ENCODE peak calls at places on chromosomes 12 and 14, in seven cellular contexts. O is PC-3, C is GM23338, Y is hepatocyte, D is MM.1S, E is OCI-LY7, J is HCT116. L is an unnamed sample.

GRCh38 chr12:55703288-55703687 is 4.4 kb downstream of the ITGA7 start:
- DNase-seq in O (no peak), C (no peak), Y (no peak), D (no peak), E (no peak), J (no peak), L (no peak)

GRCh38 chr14:59018460-59018859 is 170.0 kb upstream of the DAAM1 start:
- DNase-seq in O (no peak), C (peak), Y (no peak), D (no peak), E (no peak), J (no peak), L (no peak)

GRCh38 chr14:102588821-102589220 is 3.6 kb upstream of the RCOR1 start:
- DNase-seq in O (no peak), C (no peak), Y (no peak), D (no peak), E (no peak), J (no peak), L (no peak)

GRCh38 chr12:108571604-108572165 is 9.3 kb downstream of the ISCU start:
- DNase-seq in O (no peak), C (no peak), Y (no peak), D (no peak), E (no peak), J (no peak), L (no peak)

GRCh38 chr14:52596861-52597260 is 44.2 kb downstream of the GPR137C start:
- DNase-seq in O (peak), C (no peak), Y (no peak), D (no peak), E (no peak), J (no peak), L (no peak)

GRCh38 chr12:83016226-83016835 is 329.6 kb downstream of the TMTC2 start:
- DNase-seq in O (peak), C (no peak), Y (peak), D (no peak), E (no peak), J (peak), L (no peak)

GRCh38 chr12:47080725-47081502 is 1.2 kb upstream of the AMIGO2 start:
- DNase-seq in O (peak), C (peak), Y (peak), D (no peak), E (no peak), J (no peak), L (peak)

GRCh38 chr12:130121246-130122005 is 40.8 kb upstream of the FZD10 start:
- DNase-seq in O (no peak), C (no peak), Y (no peak), D (no peak), E (no peak), J (no peak), L (no peak)

GRCh38 chr12:57161491-57161890 is 14.1 kb upstream of the LRP1-AS start:
- DNase-seq in O (no peak), C (no peak), Y (no peak), D (no peak), E (no peak), J (no peak), L (no peak)

GRCh38 chr12:25320123-25321006 is 69.6 kb upstream of the KRAS start:
- DNase-seq in O (no peak), C (no peak), Y (peak), D (no peak), E (peak), J (no peak), L (no peak)

GRCh38 chr14:53460544-53460943 is 307.4 kb upstream of the DDHD1 start:
- DNase-seq in O (no peak), C (no peak), Y (no peak), D (no peak), E (no peak), J (no peak), L (no peak)

GRCh38 chr14:92949496-92950192 is 26.7 kb downstream of the CHGA start:
- DNase-seq in O (no peak), C (no peak), Y (no peak), D (no peak), E (no peak), J (no peak), L (no peak)

GRCh38 chr14:39233680-39234326 is at the start of gene MIA2:
- DNase-seq in O (no peak), C (no peak), Y (no peak), D (no peak), E (no peak), J (no peak), L (no peak)

GRCh38 chr12:106139422-106140141 is 828 bp upstream of the NUAK1 start:
- DNase-seq in O (peak), C (peak), Y (peak), D (peak), E (no peak), J (peak), L (peak)

GRCh38 chr12:19546027-19546426 is 106.7 kb downstream of the AEBP2 start:
- DNase-seq in O (no peak), C (no peak), Y (no peak), D (no peak), E (no peak), J (no peak), L (no peak)
- H3K27ac ChIP-seq in O (no peak), C (no peak), Y (no peak), D (no peak), E (no peak), J (no peak), L (no peak)

DNA sequence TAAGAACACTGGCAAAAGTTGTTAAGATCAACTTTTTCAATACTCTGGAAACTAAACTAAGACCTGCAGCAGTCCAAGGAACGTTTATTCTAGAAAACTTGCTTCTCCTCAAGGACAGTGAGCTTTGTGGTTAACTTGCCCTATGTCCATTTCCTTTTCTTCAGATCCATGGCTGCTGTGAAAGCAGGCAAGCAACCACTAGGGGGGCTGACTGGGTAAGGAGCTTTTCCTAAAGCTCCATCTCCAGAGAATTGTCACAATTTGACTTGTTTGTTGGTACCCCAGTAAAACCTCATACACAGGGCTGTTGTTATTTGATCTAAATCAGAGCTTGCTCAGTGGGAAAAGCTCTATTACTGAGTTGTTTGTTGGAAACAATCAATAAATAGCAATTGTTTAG is 10.1 kb upstream of the RPL10L start:
- DNase-seq in O (peak), C (peak), Y (peak), D (no peak), E (no peak), J (peak), L (peak)
- TF ChIP-seq CTCF in O (peak), C (peak), Y (peak), D (no peak), E (peak), J (peak), L (peak)

DNA sequence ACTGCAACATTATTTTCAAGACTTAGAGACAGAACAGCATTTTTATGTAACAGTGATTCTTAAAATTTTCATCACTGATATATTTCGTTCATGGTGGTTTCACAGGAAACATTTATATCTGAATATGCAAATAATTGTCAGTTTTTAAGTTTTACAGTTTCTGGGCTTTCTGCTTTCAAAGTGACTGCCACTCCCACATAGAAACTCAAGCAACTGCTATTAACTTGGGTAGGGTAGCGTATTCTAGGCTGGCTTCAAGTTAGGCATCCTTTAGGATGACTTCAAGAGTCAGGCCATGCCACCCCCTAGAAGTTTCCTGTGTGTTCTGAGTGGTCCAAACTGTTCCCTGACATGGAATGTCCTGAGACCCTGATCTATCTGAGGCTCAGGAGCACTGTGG is 123.6 kb upstream of the TSPAN8 start:
- DNase-seq in O (no peak), C (no peak), Y (no peak), D (no peak), E (no peak), J (no peak), L (no peak)
- TF ChIP-seq EZH2phosphoT487 in O (no peak), C (no peak), Y (no peak), D (no peak), E (no peak), J (no peak), L (no peak)

GRCh38 chr12:5050542-5050941 is 6.9 kb downstream of the KCNA5 start:
- DNase-seq in O (no peak), C (no peak), Y (no peak), D (no peak), E (no peak), J (no peak), L (no peak)

GRCh38 chr12:5043589-5044419 is at the start of gene KCNA5:
- DNase-seq in O (no peak), C (peak), Y (peak), D (no peak), E (no peak), J (no peak), L (peak)

GRCh38 chr12:5047729-5048128 is 4.0 kb downstream of the KCNA5 start:
- DNase-seq in O (no peak), C (no peak), Y (no peak), D (no peak), E (no peak), J (no peak), L (no peak)

GRCh38 chr12:5044420-5045295 is 979 bp downstream of the KCNA5 start:
- DNase-seq in O (no peak), C (peak), Y (no peak), D (no peak), E (no peak), J (no peak), L (no peak)

GRCh38 chr12:5047094-5047493 is 3.4 kb downstream of the KCNA5 start:
- DNase-seq in O (no peak), C (no peak), Y (no peak), D (no peak), E (no peak), J (no peak), L (peak)
- H3K27ac ChIP-seq in O (no peak), C (no peak), Y (no peak), D (no peak), E (no peak), J (no peak), L (peak)

GRCh38 chr12:60529723-60530122 is 933.9 kb downstream of the SLC16A7 start:
- DNase-seq in O (no peak), C (no peak), Y (no peak), D (no peak), E (no peak), J (no peak), L (no peak)

GRCh38 chr12:60539592-60539991 is 943.8 kb downstream of the SLC16A7 start:
- DNase-seq in O (no peak), C (no peak), Y (no peak), D (peak), E (no peak), J (no peak), L (no peak)

GRCh38 chr12:60535363-60535762 is 939.5 kb downstream of the SLC16A7 start:
- DNase-seq in O (no peak), C (no peak), Y (no peak), D (no peak), E (no peak), J (no peak), L (no peak)
- TF ChIP-seq CTCF in O (no peak), C (no peak), Y (no peak), D (no peak), E (no peak), J (no peak), L (no peak)

GRCh38 chr12:129096968-129097367 is 243.7 kb downstream of the GLT1D1 start:
- DNase-seq in O (no peak), C (no peak), Y (no peak), D (no peak), E (no peak), J (no peak), L (no peak)
- TF ChIP-seq EZH2phosphoT487 in O (no peak), C (no peak), Y (no peak), D (no peak), E (no peak), J (no peak), L (no peak)

GRCh38 chr12:8822298-8822697 is at the start of gene A2ML1:
- DNase-seq in O (peak), C (no peak), Y (no peak), D (no peak), E (no peak), J (no peak), L (no peak)

GRCh38 chr12:8819676-8819980 is 2.8 kb upstream of the A2ML1 start:
- DNase-seq in O (peak), C (peak), Y (no peak), D (no peak), E (no peak), J (no peak), L (no peak)

GRCh38 chr12:8828514-8829127 is 6.2 kb downstream of the A2ML1 start:
- DNase-seq in O (no peak), C (no peak), Y (no peak), D (no peak), E (no peak), J (no peak), L (no peak)

GRCh38 chr12:8827551-8828347 is 5.3 kb downstream of the A2ML1 start:
- DNase-seq in O (no peak), C (no peak), Y (no peak), D (no peak), E (no peak), J (no peak), L (no peak)

DNA sequence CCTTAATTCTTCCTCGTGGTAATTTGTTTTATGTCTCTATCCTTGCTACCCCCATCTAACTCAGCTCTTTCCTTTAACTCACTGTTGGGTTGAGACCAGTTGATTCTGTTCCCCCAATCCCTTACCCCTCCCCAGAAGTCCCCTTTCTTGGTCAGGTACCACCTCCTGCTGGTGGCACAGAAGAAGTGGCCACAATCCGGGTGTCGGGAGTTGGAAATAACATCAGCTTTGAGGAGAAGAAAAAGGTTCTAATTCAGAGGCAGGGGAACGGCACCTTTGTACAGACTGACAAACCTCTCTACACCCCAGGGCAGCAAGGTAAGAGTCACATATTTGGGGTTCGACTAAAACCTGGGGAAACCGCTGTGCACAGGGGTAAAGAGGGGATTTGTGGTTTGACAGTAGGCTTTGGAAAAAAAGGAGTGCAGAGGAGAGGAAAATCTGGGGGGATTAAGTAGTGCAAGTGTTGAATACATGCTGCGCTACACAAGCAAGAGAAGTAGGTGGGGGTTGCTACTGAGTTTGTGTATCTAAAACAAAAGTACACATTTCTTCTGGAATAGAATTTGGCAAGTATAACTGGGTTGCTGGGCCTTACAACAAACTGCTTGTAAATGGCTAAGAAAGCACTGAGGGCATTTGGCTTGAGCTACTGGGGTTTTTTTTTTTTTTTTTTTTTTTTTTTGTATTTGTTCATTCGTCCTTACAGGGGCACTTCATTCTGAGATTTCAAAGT is 1.3 kb downstream of the A2ML1 start:
- DNase-seq in O (no peak), C (peak), Y (peak), D (no peak), E (peak), J (peak), L (peak)
- H3K27ac ChIP-seq in O (no peak), C (peak), Y (no peak), D (no peak), E (no peak), J (no peak), L (no peak)

GRCh38 chr12:71638499-71638898 is 25.1 kb downstream of the ZFC3H1 start:
- DNase-seq in O (no peak), C (no peak), Y (no peak), D (no peak), E (no peak), J (no peak), L (no peak)

GRCh38 chr12:71641390-71641789 is 22.3 kb downstream of the ZFC3H1 start:
- DNase-seq in O (no peak), C (no peak), Y (no peak), D (no peak), E (no peak), J (no peak), L (no peak)

GRCh38 chr12:71636704-71637115 is 26.9 kb downstream of the ZFC3H1 start:
- DNase-seq in O (peak), C (peak), Y (peak), D (peak), E (peak), J (peak), L (peak)

GRCh38 chr12:71640316-71640715 is 23.3 kb downstream of the ZFC3H1 start:
- DNase-seq in O (no peak), C (no peak), Y (no peak), D (no peak), E (no peak), J (no peak), L (no peak)

GRCh38 chr12:71639341-71639760 is 24.3 kb downstream of the ZFC3H1 start:
- DNase-seq in O (peak), C (peak), Y (no peak), D (peak), E (peak), J (no peak), L (peak)
- TF ChIP-seq CTCF in O (peak), C (peak), Y (no peak), D (peak), E (peak), J (peak), L (peak)

GRCh38 chr14:47332939-47333338 is 342.5 kb downstream of the MDGA2 start:
- DNase-seq in O (peak), C (no peak), Y (no peak), D (no peak), E (no peak), J (no peak), L (no peak)
- TF ChIP-seq EZH2phosphoT487 in O (no peak), C (no peak), Y (no peak), D (no peak), E (no peak), J (no peak), L (no peak)

L was measured in neural progenitor cell.